ENCODE peak calls at places on chromosomes 7 and 10, in seven cellular contexts. L is A549; Z is Calu3; O is RWPE1; A is CD4-positive, alpha-beta T cell; F is lung; R is Panc1. G is an unnamed sample.

GRCh38 chr10:14560794-14561765 is 213.6 kb downstream of the FAM107B start:
- DNase-seq in O (no peak), F (no peak), L (no peak), A (no peak), R (no peak), Z (no peak), G (no peak)

GRCh38 chr10:44313706-44314307 is 71.1 kb downstream of the CXCL12 start:
- DNase-seq in Z (no peak), F (no peak), L (no peak), A (no peak), R (no peak), O (no peak), G (no peak)

GRCh38 chr7:41911792-41912191 is 208.9 kb upstream of the INHBA start:
- DNase-seq in R (no peak), F (no peak), O (no peak), A (no peak), Z (no peak), L (no peak), G (no peak)

GRCh38 chr7:135666836-135667235 is 4.5 kb downstream of the STMP1 start:
- DNase-seq in Z (no peak), O (no peak), R (no peak), F (no peak), L (no peak), A (no peak), G (no peak)

GRCh38 chr10:14253079-14253478 is 77.6 kb downstream of the FRMD4A start:
- DNase-seq in O (no peak), Z (no peak), L (no peak), A (no peak), F (no peak), R (no peak), G (no peak)

GRCh38 chr10:10886861-10887539 is 130.7 kb upstream of the CELF2 start:
- DNase-seq in Z (no peak), R (no peak), L (no peak), A (no peak), O (no peak), F (no peak), G (no peak)

GRCh38 chr10:104273899-104274575 is 5.1 kb downstream of the GSTO2 start:
- DNase-seq in A (no peak), R (no peak), L (no peak), Z (no peak), F (no peak), O (no peak), G (no peak)

GRCh38 chr7:158351051-158351450 is 236.6 kb downstream of the PTPRN2 start:
- DNase-seq in F (no peak), L (no peak), R (no peak), Z (no peak), O (no peak), A (no peak), G (no peak)

GRCh38 chr10:32073676-32074075 is 17.5 kb upstream of the KIF5B start:
- DNase-seq in A (no peak), L (no peak), F (no peak), Z (no peak), R (no peak), O (no peak), G (no peak)

DNA sequence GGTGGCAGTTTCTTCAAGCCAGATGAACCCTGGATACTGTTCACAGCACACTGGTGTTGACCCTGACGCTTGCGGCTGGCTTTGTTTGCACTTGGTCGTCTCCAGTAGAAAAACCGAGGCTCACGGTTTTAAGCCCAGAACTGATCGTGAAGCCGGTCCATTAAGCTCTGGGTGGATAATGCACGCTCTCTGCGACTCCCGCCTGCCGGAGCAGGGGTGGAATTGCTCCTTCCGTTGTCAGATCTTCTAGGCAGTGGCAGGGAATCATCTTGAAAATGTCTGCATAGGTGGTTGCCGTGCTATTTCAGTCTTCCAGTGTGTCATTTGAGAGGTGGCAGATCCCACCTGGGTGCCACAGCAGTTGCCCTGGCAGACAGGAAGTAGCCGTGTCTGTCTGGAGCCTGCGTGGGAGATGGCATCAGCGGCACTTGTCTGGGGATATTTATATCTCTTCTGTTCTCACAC is 35.9 kb upstream of the AP5Z1 start:
- DNase-seq in F (peak), Z (no peak), A (peak), R (no peak), O (no peak), L (peak), G (no peak)
- TF ChIP-seq CTCF in F (no peak), Z (no peak), A (no peak), R (no peak), O (no peak), L (no peak), G (no peak)

GRCh38 chr10:128952856-128953255 is 514.2 kb upstream of the MGMT start:
- DNase-seq in L (no peak), Z (no peak), A (no peak), O (no peak), F (no peak), R (no peak), G (no peak)
- TF ChIP-seq CTCF in L (no peak), Z (no peak), A (no peak), O (no peak), F (no peak), R (no peak), G (no peak)

DNA sequence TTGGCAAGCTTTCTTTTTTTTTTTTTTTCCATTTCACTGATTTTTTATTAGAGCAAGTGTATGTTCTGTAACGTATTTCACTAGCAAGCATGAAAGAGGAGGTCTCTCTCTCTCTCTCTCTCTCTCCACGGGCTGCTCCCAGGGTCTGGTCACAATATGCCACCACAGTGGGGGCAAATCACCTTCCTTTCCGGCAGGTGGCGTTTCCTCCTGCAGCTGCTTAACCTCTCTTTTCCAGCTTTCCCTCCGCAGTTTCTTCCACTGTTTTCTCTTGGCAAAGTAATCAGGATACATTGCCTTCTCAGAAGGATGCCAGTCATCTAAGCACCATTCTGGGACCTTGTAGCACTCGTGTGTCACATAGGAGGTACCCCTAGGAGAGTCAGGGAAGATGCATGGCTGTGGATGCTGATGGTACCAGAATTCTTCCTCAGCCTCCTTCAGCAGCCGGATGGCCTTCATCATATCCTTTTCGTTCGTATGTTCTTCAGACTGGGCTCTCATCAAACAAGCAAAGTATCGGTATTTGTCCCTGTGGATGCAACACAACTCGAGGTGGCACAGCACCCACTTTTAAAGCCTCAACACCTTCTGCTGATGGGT is 197.3 kb upstream of the PODXL start:
- DNase-seq in A (no peak), Z (peak), F (no peak), L (peak), R (no peak), O (peak), G (no peak)
- TF ChIP-seq CTCF in A (no peak), Z (peak), F (no peak), L (peak), R (peak), O (peak), G (no peak)

GRCh38 chr10:96995851-96996250 is 163.8 kb downstream of the LCOR start:
- DNase-seq in L (no peak), A (no peak), F (no peak), R (no peak), O (no peak), Z (no peak), G (no peak)
- TF ChIP-seq CTCF in L (no peak), A (no peak), F (no peak), R (no peak), O (no peak), Z (no peak), G (no peak)

DNA sequence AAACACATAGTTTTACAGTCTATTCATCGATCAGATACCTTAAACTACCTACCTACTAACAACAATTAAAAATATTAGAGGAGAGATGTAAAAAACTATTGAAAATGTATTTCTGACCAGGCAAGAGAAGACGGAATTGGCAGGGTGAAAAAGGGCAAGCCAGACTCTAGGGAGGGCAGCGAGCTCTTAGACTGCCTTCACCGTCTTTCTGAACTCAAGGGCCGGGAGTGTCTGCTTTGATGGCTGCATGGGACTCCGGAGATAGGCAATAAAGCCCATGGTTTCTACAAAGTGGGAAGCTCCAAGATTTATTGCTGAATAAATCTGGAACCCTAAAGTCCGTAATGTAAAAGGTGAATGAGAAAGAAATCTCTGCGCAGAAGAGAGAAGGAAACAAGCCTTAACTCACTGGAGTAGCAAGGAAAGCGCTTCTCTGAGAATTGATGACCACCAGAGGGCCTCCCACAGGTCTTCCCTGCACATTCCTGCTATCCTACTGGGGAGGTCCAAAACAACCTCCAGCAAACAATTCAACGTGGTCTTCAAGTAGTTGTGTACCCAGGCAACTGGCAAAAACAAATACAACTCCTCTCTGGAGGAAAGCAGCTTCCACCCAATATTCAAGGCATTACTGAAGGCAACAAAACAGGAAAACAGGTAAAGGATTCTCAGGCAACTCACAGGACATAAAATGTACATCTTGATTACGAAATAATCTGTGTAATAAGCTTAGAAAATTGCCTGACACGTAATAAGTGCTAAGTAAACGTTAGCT is 181.3 kb downstream of the SDK1 start:
- DNase-seq in R (peak), F (no peak), L (peak), A (no peak), Z (peak), O (peak), G (no peak)
- TF ChIP-seq CTCF in R (peak), F (no peak), L (peak), A (peak), Z (peak), O (peak), G (peak)

GRCh38 chr10:76582536-76582935 is 1055.1 kb downstream of the KCNMA1 start:
- DNase-seq in Z (no peak), R (no peak), A (no peak), O (no peak), F (no peak), L (no peak), G (no peak)

GRCh38 chr10:76583711-76584161 is 1053.9 kb downstream of the KCNMA1 start:
- DNase-seq in R (peak), F (no peak), O (peak), A (no peak), Z (no peak), L (peak), G (no peak)

GRCh38 chr10:76577455-76577854 is 1060.2 kb downstream of the KCNMA1 start:
- DNase-seq in O (no peak), R (no peak), F (no peak), A (no peak), Z (no peak), L (no peak), G (no peak)

GRCh38 chr10:76576276-76576962 is 1061.2 kb downstream of the KCNMA1 start:
- DNase-seq in F (no peak), O (no peak), A (no peak), Z (no peak), L (no peak), R (no peak), G (no peak)

DNA sequence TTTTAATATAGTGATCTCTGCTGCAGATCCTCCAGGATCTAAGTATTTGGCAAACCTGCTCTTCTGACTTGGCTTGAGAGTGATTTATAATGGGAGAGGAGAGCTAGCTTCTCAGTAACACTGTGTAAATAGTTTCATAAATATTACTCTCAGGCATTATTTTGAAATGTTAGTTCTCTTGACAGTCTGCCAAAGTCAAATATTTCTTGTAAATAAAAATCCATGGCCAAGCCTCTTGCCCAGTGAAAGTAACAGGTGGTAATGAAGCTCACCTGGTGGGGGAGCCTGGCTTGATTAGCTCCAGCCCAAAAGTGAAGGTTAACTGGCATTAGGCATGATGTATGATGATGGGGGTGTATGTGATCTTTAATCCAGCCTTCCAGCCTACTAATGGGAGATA is 1055.9 kb downstream of the KCNMA1 start:
- DNase-seq in O (no peak), F (no peak), Z (no peak), R (no peak), L (no peak), A (no peak), G (no peak)
- TF ChIP-seq CTCF in O (no peak), F (no peak), Z (no peak), R (no peak), L (no peak), A (no peak), G (no peak)

DNA sequence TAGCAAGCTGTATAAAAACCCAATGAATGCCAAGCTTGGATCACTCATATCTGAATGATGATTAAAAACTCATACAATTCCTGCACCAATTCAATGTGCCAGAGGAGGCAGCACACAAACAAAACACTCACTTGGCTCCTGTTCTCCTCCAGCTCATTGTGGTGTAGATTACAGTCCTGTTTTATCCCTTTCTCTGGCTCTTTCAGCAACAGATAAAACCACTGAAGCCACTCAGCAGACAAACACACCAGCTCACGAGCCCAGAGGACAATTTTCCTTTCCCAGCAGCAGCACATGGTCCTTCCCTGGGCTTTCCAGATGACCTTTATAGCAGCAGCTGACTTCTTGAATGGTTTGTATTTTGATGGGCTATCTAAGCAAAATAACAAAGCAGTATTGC is 107.3 kb upstream of the STARD3NL start:
- DNase-seq in L (peak), A (no peak), R (peak), F (no peak), Z (peak), O (no peak), G (no peak)
- TF ChIP-seq CTCF in L (peak), A (peak), R (peak), F (no peak), Z (peak), O (no peak), G (no peak)

G was measured in prostate gland.